ENCODE peak calls at places on chromosomes 13 and 19, in six cellular contexts. D, G, Y, H, S and T are unnamed samples.

GRCh38 chr13:105047676-105048295 is 1487.7 kb downstream of the EFNB2 start:
- DNase-seq in Y (no peak), D (no peak), S (no peak), G (no peak), H (peak), T (no peak)

GRCh38 chr19:18894254-18895037 is 1.5 kb downstream of the CERS1 start:
- DNase-seq in Y (no peak), D (no peak), H (peak), G (no peak), S (no peak), T (no peak)

GRCh38 chr19:45451181-45451849 is 16.5 kb upstream of the FOSB start:
- DNase-seq in Y (no peak), S (no peak), G (no peak), H (peak), D (no peak), T (no peak)

GRCh38 chr13:30818323-30818960 is 83.1 kb downstream of the ALOX5AP start:
- DNase-seq in S (peak), Y (no peak), G (no peak), D (peak), H (peak), T (peak)

GRCh38 chr13:110301606-110302131 is 5.3 kb downstream of the COL4A1 start:
- DNase-seq in D (no peak), G (peak), Y (no peak), H (peak), S (no peak), T (peak)

GRCh38 chr19:517721-518136 is 10.4 kb downstream of the TPGS1 start:
- DNase-seq in S (no peak), D (no peak), G (no peak), H (no peak), Y (no peak), T (no peak)

GRCh38 chr13:35927554-35927953 is 203.6 kb downstream of the DCLK1 start:
- DNase-seq in D (no peak), H (peak), S (no peak), Y (no peak), G (no peak), T (no peak)

GRCh38 chr19:15173746-15174404 is 26.9 kb downstream of the NOTCH3 start:
- DNase-seq in G (no peak), S (no peak), Y (peak), H (no peak), D (no peak), T (no peak)

GRCh38 chr13:44668707-44669106 is 92.6 kb upstream of the TSC22D1 start:
- DNase-seq in G (no peak), H (no peak), D (no peak), Y (no peak), S (no peak), T (peak)
- H3K4me3 ChIP-seq in G (no peak), H (no peak), D (no peak), Y (no peak), S (no peak), T (no peak)

DNA sequence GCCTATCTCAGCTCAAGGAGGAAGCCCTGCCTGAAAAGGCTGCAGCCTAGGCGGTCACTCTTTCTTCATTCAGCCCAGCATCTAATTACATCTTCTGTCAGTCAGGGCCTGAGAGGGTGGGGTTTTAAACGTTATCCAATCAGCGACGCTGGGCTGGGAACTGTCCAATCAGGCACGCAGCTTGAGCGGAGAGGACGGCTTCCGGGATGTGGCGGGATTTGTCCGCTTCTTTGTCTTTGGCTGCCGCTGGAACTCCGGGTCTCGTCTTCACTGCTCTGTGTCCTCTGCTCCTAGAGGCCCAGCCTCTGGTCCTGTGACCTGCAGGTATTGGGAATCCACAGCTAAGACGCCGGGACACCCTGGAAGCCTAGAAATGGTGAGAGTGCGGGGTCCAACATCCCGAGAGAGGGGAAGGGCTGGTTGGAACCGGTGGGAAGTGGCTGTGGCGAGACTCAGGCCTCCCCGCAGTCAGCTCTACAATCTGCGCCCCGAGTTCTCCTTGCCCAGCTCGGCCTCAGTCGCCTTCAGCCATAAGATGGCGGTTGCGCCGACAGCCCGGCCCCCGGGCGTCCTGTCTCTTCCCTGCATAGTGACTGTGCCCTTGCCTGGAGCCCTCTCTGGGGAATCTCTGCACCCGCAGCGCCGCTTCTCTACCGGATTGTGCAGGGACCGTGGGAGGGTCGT is at the start of gene ZNF738:
- DNase-seq in H (peak), S (peak), G (peak), Y (peak), D (peak), T (peak)
- TF ChIP-seq CTCF in H (no peak), S (no peak), G (no peak), Y (no peak), D (no peak), T (no peak)

GRCh38 chr13:98675837-98676236 is 76.6 kb downstream of the SLC15A1 start:
- DNase-seq in G (no peak), H (no peak), Y (no peak), S (no peak), D (no peak), T (no peak)
- H3K4me3 ChIP-seq in G (no peak), H (no peak), Y (no peak), S (no peak), D (no peak), T (no peak)

GRCh38 chr19:8504171-8504570 is 1.7 kb upstream of the PRAM1 start:
- DNase-seq in S (no peak), Y (no peak), D (no peak), H (no peak), G (no peak), T (no peak)

GRCh38 chr19:8503506-8503905 is 1.1 kb upstream of the PRAM1 start:
- DNase-seq in D (no peak), Y (no peak), G (no peak), S (no peak), H (no peak), T (no peak)

GRCh38 chr19:8505680-8506401 is 3.4 kb upstream of the PRAM1 start:
- DNase-seq in D (peak), Y (peak), G (no peak), H (peak), S (no peak), T (no peak)

GRCh38 chr19:8510589-8511115 is 3.3 kb downstream of the ZNF414 start:
- DNase-seq in H (no peak), D (no peak), G (no peak), S (no peak), Y (no peak), T (no peak)

GRCh38 chr19:8506402-8506957 is 4.0 kb upstream of the PRAM1 start:
- DNase-seq in G (no peak), D (no peak), S (no peak), H (no peak), Y (no peak), T (no peak)
- TF ChIP-seq CTCF in G (no peak), D (no peak), S (no peak), H (no peak), Y (no peak), T (no peak)

GRCh38 chr13:113861433-113862030 is 2.3 kb downstream of the GAS6 start:
- DNase-seq in H (no peak), G (no peak), S (no peak), D (no peak), Y (no peak), T (no peak)
- H3K4me3 ChIP-seq in H (no peak), G (no peak), S (peak), D (no peak), Y (no peak), T (peak)

DNA sequence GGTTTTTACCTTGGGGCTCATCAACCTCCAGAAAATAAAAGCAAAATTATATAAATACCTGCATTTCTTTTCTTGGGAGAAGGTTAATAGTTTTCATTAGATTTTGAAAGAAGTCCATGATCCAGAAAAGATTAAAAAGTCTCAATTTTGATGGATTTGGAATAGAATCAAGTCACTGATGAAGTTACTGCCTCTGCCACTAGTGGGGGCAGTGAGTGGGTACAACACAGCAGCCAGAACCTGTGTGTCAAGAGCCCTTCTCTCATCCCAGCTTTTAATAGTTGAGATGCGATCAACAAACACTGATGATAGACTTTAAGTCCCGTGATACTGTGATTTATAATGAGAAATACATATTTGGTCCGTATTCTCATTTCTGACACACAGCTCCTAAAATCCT is 686.7 kb downstream of the DIAPH3 start:
- DNase-seq in S (no peak), Y (peak), D (no peak), H (no peak), G (no peak), T (no peak)
- TF ChIP-seq CTCF in S (peak), Y (peak), D (peak), H (peak), G (no peak), T (no peak)

GRCh38 chr19:2488405-2488941 is 12.5 kb downstream of the GADD45B start:
- DNase-seq in S (no peak), G (no peak), D (no peak), Y (no peak), H (no peak), T (no peak)
- H3K4me3 ChIP-seq in S (peak), G (peak), D (no peak), Y (no peak), H (peak), T (peak)